ENCODE peak calls at places on chromosomes 6 and 20, in seven cellular contexts. One of them, this sample, is unnamed. For H3K36me3, the result is how much of the 10 kb centered on the place peaks cover.

GRCh38 chr6:84652356-84653026 is 111.9 kb downstream of the TBX18 start:
- DNase-seq in uterus: no peak
- DNase-seq in GM23248: peak
- DNase-seq in lower lobe of right lung: no peak
- DNase-seq in esophagus muscularis mucosa: no peak
- DNase-seq in transverse colon: no peak
- DNase-seq in ovary: no peak
- DNase-seq in this sample: no peak

GRCh38 chr20:4202441-4202840 is 187.1 kb upstream of the RNF24 start:
- DNase-seq in GM23248: no peak
- DNase-seq in uterus: no peak
- DNase-seq in transverse colon: no peak
- DNase-seq in esophagus muscularis mucosa: no peak
- DNase-seq in lower lobe of right lung: no peak
- DNase-seq in ovary: no peak
- DNase-seq in this sample: no peak

GRCh38 chr20:47453167-47453782 is 48.4 kb upstream of the NCOA3 start:
- DNase-seq in GM23248: peak
- DNase-seq in transverse colon: peak
- DNase-seq in ovary: no peak
- DNase-seq in uterus: no peak
- DNase-seq in esophagus muscularis mucosa: no peak
- DNase-seq in lower lobe of right lung: no peak
- DNase-seq in this sample: no peak

GRCh38 chr6:163620670-163621330 is 206.3 kb downstream of the QKI start:
- DNase-seq in transverse colon: no peak
- DNase-seq in esophagus muscularis mucosa: no peak
- DNase-seq in lower lobe of right lung: no peak
- DNase-seq in uterus: no peak
- DNase-seq in ovary: no peak
- DNase-seq in GM23248: no peak
- DNase-seq in this sample: no peak

GRCh38 chr6:70413829-70414494 is 654 bp downstream of the FAM135A start:
- DNase-seq in lower lobe of right lung: peak
- DNase-seq in ovary: no peak
- DNase-seq in GM23248: peak
- DNase-seq in uterus: no peak
- DNase-seq in esophagus muscularis mucosa: no peak
- DNase-seq in transverse colon: no peak
- DNase-seq in this sample: no peak

GRCh38 chr20:45047581-45048119 is 53.3 kb downstream of the KCNS1 start:
- DNase-seq in uterus: no peak
- DNase-seq in ovary: no peak
- DNase-seq in GM23248: peak
- DNase-seq in lower lobe of right lung: no peak
- DNase-seq in esophagus muscularis mucosa: no peak
- DNase-seq in transverse colon: no peak
- DNase-seq in this sample: no peak

GRCh38 chr20:12575352-12576095 is 433.2 kb upstream of the SPTLC3 start:
- DNase-seq in transverse colon: peak
- DNase-seq in lower lobe of right lung: peak
- DNase-seq in ovary: peak
- DNase-seq in esophagus muscularis mucosa: peak
- DNase-seq in GM23248: no peak
- DNase-seq in uterus: peak
- DNase-seq in this sample: peak

GRCh38 chr20:48722737-48723191 is 105.0 kb downstream of the PREX1 start:
- DNase-seq in esophagus muscularis mucosa: no peak
- DNase-seq in uterus: no peak
- DNase-seq in lower lobe of right lung: no peak
- DNase-seq in ovary: no peak
- DNase-seq in transverse colon: no peak
- DNase-seq in GM23248: peak
- DNase-seq in this sample: no peak

GRCh38 chr6:153215242-153215641 is 84.2 kb upstream of the RGS17 start:
- DNase-seq in uterus: no peak
- DNase-seq in GM23248: no peak
- DNase-seq in lower lobe of right lung: no peak
- DNase-seq in transverse colon: no peak
- DNase-seq in ovary: no peak
- DNase-seq in esophagus muscularis mucosa: no peak
- DNase-seq in this sample: no peak

GRCh38 chr20:58682656-58683055 is 9.9 kb upstream of the NPEPL1 start:
- DNase-seq in ovary: no peak
- DNase-seq in lower lobe of right lung: no peak
- DNase-seq in esophagus muscularis mucosa: no peak
- DNase-seq in GM23248: peak
- DNase-seq in transverse colon: no peak
- DNase-seq in uterus: no peak
- DNase-seq in this sample: no peak

GRCh38 chr6:159128978-159129377 is 40.2 kb upstream of the FNDC1 start:
- DNase-seq in GM23248: no peak
- DNase-seq in esophagus muscularis mucosa: no peak
- DNase-seq in uterus: no peak
- DNase-seq in lower lobe of right lung: no peak
- DNase-seq in ovary: no peak
- DNase-seq in transverse colon: no peak
- DNase-seq in this sample: no peak

GRCh38 chr20:42567409-42567808 is 622.3 kb downstream of the PTPRT start:
- DNase-seq in transverse colon: no peak
- DNase-seq in uterus: no peak
- DNase-seq in ovary: no peak
- DNase-seq in lower lobe of right lung: no peak
- DNase-seq in GM23248: no peak
- DNase-seq in esophagus muscularis mucosa: peak
- DNase-seq in this sample: no peak

GRCh38 chr6:35351422-35351821 is 9.1 kb downstream of the PPARD start:
- DNase-seq in uterus: no peak
- DNase-seq in transverse colon: no peak
- DNase-seq in GM23248: no peak
- DNase-seq in ovary: no peak
- DNase-seq in esophagus muscularis mucosa: no peak
- DNase-seq in lower lobe of right lung: no peak
- DNase-seq in this sample: no peak
- H3K36me3 ChIP-seq in uterus: under half
- H3K36me3 ChIP-seq in transverse colon: under half
- H3K36me3 ChIP-seq in GM23248: half or more
- H3K36me3 ChIP-seq in ovary: under half
- H3K36me3 ChIP-seq in esophagus muscularis mucosa: under half
- H3K36me3 ChIP-seq in lower lobe of right lung: half or more
- H3K36me3 ChIP-seq in this sample: half or more

GRCh38 chr6:33682341-33682740 is 29.2 kb downstream of the UQCC2 start:
- DNase-seq in transverse colon: no peak
- DNase-seq in GM23248: no peak
- DNase-seq in esophagus muscularis mucosa: no peak
- DNase-seq in uterus: no peak
- DNase-seq in ovary: no peak
- DNase-seq in lower lobe of right lung: no peak
- DNase-seq in this sample: no peak
- H3K36me3 ChIP-seq in transverse colon: under half
- H3K36me3 ChIP-seq in GM23248: under half
- H3K36me3 ChIP-seq in esophagus muscularis mucosa: half or more
- H3K36me3 ChIP-seq in uterus: under half
- H3K36me3 ChIP-seq in ovary: under half
- H3K36me3 ChIP-seq in lower lobe of right lung: half or more
- H3K36me3 ChIP-seq in this sample: half or more

GRCh38 chr6:12527339-12527738 is 189.2 kb upstream of the PHACTR1 start:
- DNase-seq in lower lobe of right lung: no peak
- DNase-seq in transverse colon: no peak
- DNase-seq in ovary: no peak
- DNase-seq in esophagus muscularis mucosa: no peak
- DNase-seq in GM23248: peak
- DNase-seq in uterus: no peak
- DNase-seq in this sample: no peak
- H3K36me3 ChIP-seq in lower lobe of right lung: under half
- H3K36me3 ChIP-seq in transverse colon: under half
- H3K36me3 ChIP-seq in ovary: under half
- H3K36me3 ChIP-seq in esophagus muscularis mucosa: under half
- H3K36me3 ChIP-seq in GM23248: under half
- H3K36me3 ChIP-seq in uterus: under half
- H3K36me3 ChIP-seq in this sample: under half

GRCh38 chr6:24646771-24647170 is 780 bp upstream of the KIAA0319 start:
- DNase-seq in uterus: no peak
- DNase-seq in lower lobe of right lung: no peak
- DNase-seq in ovary: no peak
- DNase-seq in transverse colon: peak
- DNase-seq in GM23248: peak
- DNase-seq in esophagus muscularis mucosa: no peak
- DNase-seq in this sample: no peak

GRCh38 chr6:24648276-24648675 is 2.3 kb upstream of the KIAA0319 start:
- DNase-seq in ovary: no peak
- DNase-seq in GM23248: no peak
- DNase-seq in transverse colon: no peak
- DNase-seq in uterus: no peak
- DNase-seq in esophagus muscularis mucosa: no peak
- DNase-seq in lower lobe of right lung: no peak
- DNase-seq in this sample: no peak

GRCh38 chr6:24644377-24644776 is 1.6 kb downstream of the KIAA0319 start:
- DNase-seq in lower lobe of right lung: no peak
- DNase-seq in GM23248: no peak
- DNase-seq in uterus: no peak
- DNase-seq in esophagus muscularis mucosa: no peak
- DNase-seq in transverse colon: no peak
- DNase-seq in ovary: no peak
- DNase-seq in this sample: no peak

GRCh38 chr6:24655229-24655628 is 9.2 kb upstream of the KIAA0319 start:
- DNase-seq in GM23248: no peak
- DNase-seq in transverse colon: no peak
- DNase-seq in ovary: no peak
- DNase-seq in esophagus muscularis mucosa: no peak
- DNase-seq in lower lobe of right lung: no peak
- DNase-seq in uterus: no peak
- DNase-seq in this sample: no peak

DNA sequence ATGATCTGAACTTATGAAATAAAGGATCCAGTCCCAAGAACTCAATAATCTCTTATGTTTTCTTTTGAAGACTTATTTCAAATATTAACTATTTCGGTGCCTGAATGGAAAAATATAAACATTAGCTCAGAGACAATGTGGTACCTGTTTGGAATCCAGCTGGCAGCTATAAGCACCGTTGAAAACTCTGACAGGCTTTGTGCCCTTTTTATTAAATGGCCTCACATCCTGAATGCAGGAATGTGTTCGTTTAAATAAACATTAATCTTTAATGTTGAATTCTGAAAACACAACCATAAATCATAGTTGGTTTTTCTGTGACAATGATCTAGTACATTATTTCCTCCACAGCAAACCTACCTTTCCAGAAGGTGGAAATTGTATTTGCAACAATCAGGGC is 4.4 kb upstream of the KIAA0319 start:
- DNase-seq in transverse colon: no peak
- DNase-seq in uterus: no peak
- DNase-seq in ovary: no peak
- DNase-seq in esophagus muscularis mucosa: no peak
- DNase-seq in lower lobe of right lung: no peak
- DNase-seq in GM23248: no peak
- DNase-seq in this sample: no peak
- H3K36me3 ChIP-seq in transverse colon: under half
- H3K36me3 ChIP-seq in uterus: under half
- H3K36me3 ChIP-seq in ovary: under half
- H3K36me3 ChIP-seq in esophagus muscularis mucosa: under half
- H3K36me3 ChIP-seq in lower lobe of right lung: half or more
- H3K36me3 ChIP-seq in GM23248: under half
- H3K36me3 ChIP-seq in this sample: under half

DNA sequence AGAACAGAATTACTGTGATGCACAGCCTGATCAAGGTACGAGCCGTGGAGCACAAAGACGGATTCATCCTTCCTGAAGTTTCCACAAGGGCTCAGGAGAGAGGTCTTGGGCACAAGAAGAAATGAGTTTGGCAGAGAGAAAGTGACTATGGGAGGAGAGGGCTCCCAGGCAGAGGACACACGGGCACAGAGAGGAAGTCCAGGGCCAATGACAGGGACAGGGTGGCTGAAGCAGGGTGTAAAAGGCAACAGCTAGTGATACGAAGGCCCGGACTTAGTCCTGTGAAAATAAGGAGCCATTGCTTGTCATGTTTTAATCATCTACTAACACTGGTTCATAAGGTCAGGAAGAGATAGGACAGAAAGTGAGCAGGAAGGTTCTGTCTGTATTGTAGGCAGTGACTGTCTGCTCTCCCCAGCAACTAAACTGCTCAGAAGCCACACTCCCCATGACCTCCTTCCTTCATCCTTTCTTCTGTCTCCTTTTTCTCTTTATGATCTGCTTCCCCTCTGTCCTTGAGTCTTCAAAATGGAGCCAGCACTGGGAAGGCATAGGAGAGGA is 204.7 kb upstream of the SHLD1 start:
- DNase-seq in ovary: no peak
- DNase-seq in transverse colon: no peak
- DNase-seq in lower lobe of right lung: no peak
- DNase-seq in GM23248: no peak
- DNase-seq in uterus: no peak
- DNase-seq in esophagus muscularis mucosa: no peak
- DNase-seq in this sample: no peak
- H3K36me3 ChIP-seq in ovary: under half
- H3K36me3 ChIP-seq in transverse colon: under half
- H3K36me3 ChIP-seq in lower lobe of right lung: half or more
- H3K36me3 ChIP-seq in GM23248: under half
- H3K36me3 ChIP-seq in uterus: under half
- H3K36me3 ChIP-seq in esophagus muscularis mucosa: under half
- H3K36me3 ChIP-seq in this sample: under half

GRCh38 chr6:17624396-17624795 is 24.3 kb downstream of the FAM8A1 start:
- DNase-seq in transverse colon: no peak
- DNase-seq in GM23248: no peak
- DNase-seq in uterus: no peak
- DNase-seq in esophagus muscularis mucosa: no peak
- DNase-seq in ovary: no peak
- DNase-seq in lower lobe of right lung: no peak
- DNase-seq in this sample: no peak
- H3K36me3 ChIP-seq in transverse colon: under half
- H3K36me3 ChIP-seq in GM23248: half or more
- H3K36me3 ChIP-seq in uterus: under half
- H3K36me3 ChIP-seq in esophagus muscularis mucosa: under half
- H3K36me3 ChIP-seq in ovary: under half
- H3K36me3 ChIP-seq in lower lobe of right lung: half or more
- H3K36me3 ChIP-seq in this sample: under half

DNA sequence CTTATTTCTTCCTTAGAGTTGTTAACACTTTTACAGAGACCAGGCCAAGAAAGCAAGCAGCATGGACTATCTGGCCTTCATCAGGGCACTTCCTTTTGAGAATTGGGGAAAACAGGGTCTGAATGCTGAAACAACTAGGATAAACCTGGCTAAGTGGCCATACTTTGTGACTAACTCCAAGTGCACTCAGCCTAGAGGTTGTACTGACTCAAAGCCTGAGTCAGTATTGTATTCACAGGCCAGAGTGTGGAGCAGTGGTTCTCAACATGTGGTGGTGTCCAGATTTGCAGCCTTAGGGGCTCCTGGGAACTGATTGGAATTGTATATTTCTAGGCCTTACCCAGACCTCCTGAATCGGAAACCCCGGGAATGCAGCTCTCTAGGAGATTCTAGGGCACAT is 20.1 kb downstream of the SEC23B start:
- DNase-seq in GM23248: peak
- DNase-seq in lower lobe of right lung: no peak
- DNase-seq in ovary: no peak
- DNase-seq in esophagus muscularis mucosa: no peak
- DNase-seq in uterus: no peak
- DNase-seq in transverse colon: no peak
- DNase-seq in this sample: no peak
- H3K36me3 ChIP-seq in GM23248: under half
- H3K36me3 ChIP-seq in lower lobe of right lung: half or more
- H3K36me3 ChIP-seq in ovary: under half
- H3K36me3 ChIP-seq in esophagus muscularis mucosa: half or more
- H3K36me3 ChIP-seq in uterus: under half
- H3K36me3 ChIP-seq in transverse colon: under half
- H3K36me3 ChIP-seq in this sample: half or more